ENCODE peak calls at places on chromosomes 7 and 10, in nine cellular contexts. Q, A, F, O, D, B, C, T and M are unnamed samples.

GRCh38 chr10:96814264-96814663 is 17.8 kb upstream of the LCOR start:
- DNase-seq in B (no peak), C (no peak), D (no peak), F (no peak), Q (no peak), O (no peak), A (peak; percentile 86), T (no peak), M (no peak)

GRCh38 chr10:31034041-31034918 is 2.6 kb upstream of the ZNF438 start:
- DNase-seq in O (no peak), F (no peak), B (no peak), Q (no peak), T (no peak), C (no peak), D (peak; percentile 17), A (peak; percentile 97), M (no peak)

GRCh38 chr10:43252785-43253341 is 14.0 kb downstream of the RASGEF1A start:
- DNase-seq in A (no peak), D (no peak), T (no peak), O (no peak), C (peak; percentile 68), F (no peak), B (no peak), Q (no peak), M (no peak)

GRCh38 chr7:108226723-108227359 is 96.7 kb upstream of the LAMB4 start:
- DNase-seq in A (no peak), T (no peak), F (no peak), C (no peak), O (no peak), Q (no peak), D (no peak), B (no peak), M (no peak)

GRCh38 chr7:65896279-65896678 is 23.4 kb downstream of the VKORC1L1 start:
- DNase-seq in F (no peak), Q (no peak), O (no peak), B (no peak), T (no peak), C (no peak), D (no peak), A (no peak), M (no peak)

GRCh38 chr7:90625562-90625961 is 29.4 kb downstream of the CDK14 start:
- DNase-seq in F (peak; percentile 23), T (no peak), O (no peak), Q (peak; percentile 17), D (peak; percentile 78), A (peak; percentile 42), C (peak; percentile 61), B (no peak), M (peak; percentile 29)

GRCh38 chr7:120460928-120461327 is 188.0 kb downstream of the KCND2 start:
- DNase-seq in O (no peak), Q (no peak), C (no peak), F (no peak), T (no peak), B (no peak), A (no peak), D (no peak), M (no peak)

GRCh38 chr7:127940365-127941160 is 90.7 kb downstream of the LRRC4 start:
- DNase-seq in T (no peak), A (no peak), Q (no peak), D (no peak), C (no peak), F (no peak), B (no peak), O (no peak), M (no peak)

GRCh38 chr7:107560898-107561516 is 2.7 kb downstream of the COG5 start:
- DNase-seq in F (no peak), D (no peak), O (peak; percentile 39), T (no peak), B (no peak), C (no peak), A (no peak), Q (no peak), M (no peak)

GRCh38 chr10:132363921-132364593 is 32.1 kb downstream of the LRRC27 start:
- DNase-seq in C (no peak), T (no peak), Q (no peak), B (no peak), A (no peak), D (peak; percentile 90), F (no peak), O (no peak), M (no peak)

GRCh38 chr10:105691811-105692210 is 1050.7 kb downstream of the SORCS3 start:
- DNase-seq in D (peak; percentile 37), T (no peak), O (no peak), C (no peak), F (no peak), A (no peak), B (no peak), Q (no peak), M (no peak)

GRCh38 chr10:44463511-44464121 is 78.7 kb upstream of the CXCL12 start:
- DNase-seq in F (no peak), A (no peak), D (no peak), Q (no peak), C (no peak), B (no peak), O (no peak), T (no peak), M (no peak)

GRCh38 chr10:103564799-103565365 is 71.4 kb downstream of the NEURL1 start:
- DNase-seq in C (no peak), Q (no peak), T (no peak), B (no peak), O (peak; percentile 74), F (no peak), D (peak; percentile 49), A (no peak), M (no peak)